ENCODE peak calls at places on chromosomes 4 and X, in four cellular contexts. B is MM.1S, K is neural progenitor cell, U is trophoblast cell. S is an unnamed sample.

GRCh38 chrX:103362504-103362903 is 6.2 kb downstream of the TCEAL9 start:
- DNase-seq in U (peak), K (no peak), B (no peak), S (no peak)

GRCh38 chr4:86448891-86449290 is 89.0 kb upstream of the MAPK10 start:
- DNase-seq in B (no peak), K (no peak), U (no peak), S (no peak)

GRCh38 chrX:119721926-119722325 is 29.0 kb upstream of the SEPTIN6 start:
- DNase-seq in K (no peak), B (no peak), U (no peak), S (no peak)

GRCh38 chrX:348461-349117 is 30.0 kb upstream of the GTPBP6 start:
- DNase-seq in K (no peak), B (no peak), U (no peak), S (no peak)

GRCh38 chr4:188691811-188692210 is 552.6 kb downstream of the TRIML1 start:
- DNase-seq in U (no peak), K (no peak), B (peak), S (no peak)

GRCh38 chrX:40097492-40098263 is at the start of gene BCOR:
- DNase-seq in K (peak), U (peak), B (peak), S (peak)

GRCh38 chr4:7466904-7467303 is 32.2 kb upstream of the PSAPL1 start:
- DNase-seq in K (no peak), U (no peak), B (no peak), S (no peak)

GRCh38 chr4:5711479-5712184 is 631 bp downstream of the EVC start:
- DNase-seq in B (peak), U (no peak), K (no peak), S (no peak)

GRCh38 chr4:8044699-8045098 is 105.0 kb upstream of the AFAP1 start:
- DNase-seq in B (no peak), K (no peak), U (no peak), S (no peak)

GRCh38 chr4:156959298-156959702 is 12.3 kb downstream of the PDGFC start:
- DNase-seq in K (no peak), U (peak), B (no peak), S (no peak)

GRCh38 chr4:108055787-108056186 is 66.1 kb downstream of the HADH start:
- DNase-seq in B (no peak), K (no peak), U (no peak), S (no peak)

GRCh38 chr4:185282968-185283367 is 73.6 kb downstream of the SNX25 start:
- DNase-seq in K (peak), U (no peak), B (no peak), S (no peak)

GRCh38 chrX:24117288-24117687 is 32.2 kb upstream of the ZFX start:
- DNase-seq in U (no peak), B (no peak), K (no peak), S (no peak)

GRCh38 chrX:69361286-69361926 is 142.7 kb upstream of the NALF2 start:
- DNase-seq in K (no peak), U (peak), B (no peak), S (peak)

GRCh38 chrX:46559062-46559461 is 13.8 kb upstream of the ZNF674 start:
- DNase-seq in U (no peak), K (no peak), B (no peak), S (no peak)

GRCh38 chrX:133838761-133839676 is 146.4 kb downstream of the GPC3 start:
- DNase-seq in U (peak), K (peak), B (peak), S (peak)

GRCh38 chr4:137470806-137471205 is 61.5 kb downstream of the PCDH18 start:
- DNase-seq in U (no peak), B (no peak), K (no peak), S (no peak)

GRCh38 chr4:100348472-100348871 is 158.2 kb upstream of the DDIT4L start:
- DNase-seq in U (peak), K (no peak), B (no peak), S (no peak)

DNA sequence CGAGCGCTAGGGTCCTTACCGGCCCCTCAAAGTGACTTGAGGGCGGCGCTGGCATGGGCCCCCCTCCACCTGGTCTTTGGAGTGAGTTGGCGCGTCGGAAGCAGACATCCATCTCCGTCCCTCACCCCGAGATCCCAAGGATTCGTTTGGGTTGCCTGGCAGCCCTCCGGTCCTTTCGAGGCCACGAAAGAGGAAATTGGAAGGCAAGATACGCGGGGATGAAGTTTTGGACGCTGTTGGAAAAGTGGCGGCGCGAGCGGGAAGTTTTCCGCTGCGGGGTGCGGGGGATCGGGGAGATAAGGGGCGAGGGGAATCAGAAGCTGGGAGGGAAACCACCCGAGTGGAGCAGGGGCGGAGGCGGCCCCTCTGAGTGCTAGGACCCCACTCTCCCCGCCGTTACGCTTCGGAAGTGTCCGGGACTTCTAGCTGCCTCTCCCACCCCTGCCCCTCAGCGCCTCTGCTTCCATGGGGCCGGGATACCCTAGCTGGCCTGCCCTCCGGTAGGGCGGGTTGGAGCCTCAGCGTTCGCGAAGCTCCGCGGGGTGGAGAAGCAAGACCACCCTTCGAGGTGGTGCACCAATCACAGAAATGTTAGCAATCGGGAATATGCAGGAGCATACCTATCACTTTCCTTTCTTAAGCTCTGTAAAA is 57.8 kb downstream of the FRMPD3 start:
- DNase-seq in U (no peak), K (no peak), B (no peak), S (peak)
- H3K9ac ChIP-seq in U (no peak), K (no peak), B (no peak), S (no peak)

GRCh38 chr4:48016141-48017107 is at the start of the genes CNGA1 and NIPAL1:
- DNase-seq in U (peak), B (peak), K (peak), S (peak)

GRCh38 chr4:48015216-48015615 is 1.3 kb downstream of the CNGA1 start:
- DNase-seq in U (peak), K (no peak), B (no peak), S (no peak)

GRCh38 chr4:48017108-48017527 is 546 bp downstream of the NIPAL1 start:
- DNase-seq in B (no peak), K (peak), U (peak), S (peak)

GRCh38 chr4:48015678-48016077 is 803 bp downstream of the CNGA1 start:
- DNase-seq in K (no peak), B (no peak), U (no peak), S (no peak)

GRCh38 chr4:48018112-48018511 is 1.5 kb downstream of the NIPAL1 start:
- DNase-seq in K (no peak), U (no peak), B (no peak), S (no peak)
- H3K9ac ChIP-seq in K (no peak), U (no peak), B (no peak), S (no peak)

GRCh38 chr4:112752510-112752909 is 115.6 kb downstream of the LARP7 start:
- DNase-seq in U (no peak), K (no peak), B (no peak), S (no peak)

GRCh38 chr4:112748352-112748900 is 111.5 kb downstream of the LARP7 start:
- DNase-seq in B (no peak), U (no peak), K (no peak), S (no peak)

GRCh38 chr4:112753333-112753732 is 116.4 kb downstream of the LARP7 start:
- DNase-seq in U (peak), B (no peak), K (no peak), S (no peak)

GRCh38 chr4:112752061-112752460 is 115.1 kb downstream of the LARP7 start:
- DNase-seq in K (peak), U (no peak), B (no peak), S (no peak)

GRCh38 chr4:112751447-112751846 is 114.5 kb downstream of the LARP7 start:
- DNase-seq in K (peak), U (peak), B (no peak), S (no peak)
- H3K9ac ChIP-seq in K (no peak), U (no peak), B (no peak), S (no peak)

DNA sequence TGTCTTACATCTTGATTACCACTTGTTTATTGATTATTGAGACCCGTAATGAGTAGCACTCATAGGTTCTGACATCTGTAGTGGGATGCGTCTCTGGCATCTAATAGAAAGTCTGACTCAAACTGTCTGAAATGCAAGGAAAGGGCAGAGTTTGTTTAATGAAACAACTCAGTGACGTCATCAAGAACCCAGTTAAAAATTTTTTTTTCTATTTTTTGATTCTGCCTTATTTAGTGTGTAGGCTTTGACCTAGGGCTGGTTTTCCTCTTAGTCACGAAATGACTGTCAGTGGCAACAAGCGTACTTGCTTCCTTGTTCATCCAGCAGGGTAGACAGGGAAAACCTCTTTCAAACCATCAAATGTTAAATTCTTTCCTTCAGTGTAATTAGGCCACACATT is 3.1 kb upstream of the CDKL5 start:
- DNase-seq in U (peak), K (no peak), B (no peak), S (no peak)
- H3K9ac ChIP-seq in U (no peak), K (no peak), B (no peak), S (no peak)

GRCh38 chr4:168220893-168221292 is 97.7 kb downstream of the DDX60 start:
- DNase-seq in U (no peak), B (no peak), K (no peak), S (no peak)
- H3K9ac ChIP-seq in U (no peak), B (no peak), K (no peak), S (no peak)

GRCh38 chrX:48482526-48482925 is 6.5 kb downstream of the FTSJ1 start:
- DNase-seq in U (no peak), K (no peak), B (no peak), S (no peak)

GRCh38 chrX:48478806-48479205 is 2.8 kb downstream of the FTSJ1 start:
- DNase-seq in K (no peak), B (no peak), U (no peak), S (no peak)

GRCh38 chrX:48477960-48478755 is 2.2 kb downstream of the FTSJ1 start:
- DNase-seq in K (no peak), U (no peak), B (no peak), S (no peak)

GRCh38 chrX:48480142-48480541 is 4.1 kb downstream of the FTSJ1 start:
- DNase-seq in K (no peak), U (no peak), B (no peak), S (no peak)

GRCh38 chrX:48480583-48480982 is 4.6 kb downstream of the FTSJ1 start:
- DNase-seq in K (no peak), B (no peak), U (no peak), S (no peak)
- H3K9ac ChIP-seq in K (no peak), B (no peak), U (no peak), S (no peak)

DNA sequence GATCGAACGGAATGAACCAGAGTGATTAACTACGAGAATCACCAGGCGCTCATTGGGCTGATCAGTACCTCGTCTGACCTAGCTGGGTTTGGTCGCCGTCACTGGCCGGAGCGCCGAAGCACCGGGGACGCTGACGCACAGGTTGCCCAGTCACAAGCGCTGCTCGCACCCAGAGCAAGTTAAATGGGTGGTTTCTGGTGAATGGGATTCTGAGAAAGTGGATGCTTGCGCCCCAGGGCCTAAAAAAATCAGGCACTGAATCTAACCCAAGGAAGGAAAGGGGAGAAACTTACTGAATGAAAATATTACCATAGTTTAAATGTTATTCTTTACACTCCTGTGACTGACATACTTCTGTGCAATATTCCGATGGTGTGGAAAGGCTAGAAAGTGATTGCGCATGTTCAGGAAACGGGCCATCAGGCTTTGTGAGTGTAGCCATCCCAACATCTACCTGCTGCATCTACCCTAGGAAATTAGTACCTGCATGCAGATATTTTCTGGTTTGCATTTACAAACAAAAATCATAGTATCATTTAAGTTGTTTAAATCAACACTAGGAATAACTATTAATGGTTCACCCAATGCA is 792 bp upstream of the ABCG2 start:
- DNase-seq in B (no peak), U (peak), K (no peak), S (no peak)
- H3K9ac ChIP-seq in B (peak), U (no peak), K (no peak), S (no peak)